ENCODE peak calls at places on chromosomes 4 and X, in nine cellular contexts. K, E, Y, M, U, J, X, N and C are unnamed samples.

GRCh38 chr4:87088188-87088587 is 132.2 kb downstream of the KLHL8 start:
- DNase-seq in X (no peak), J (peak; percentile 46), Y (no peak), N (no peak), K (no peak), M (no peak), E (no peak), U (no peak), C (no peak)

GRCh38 chr4:6502747-6503465 is 30.5 kb upstream of the PPP2R2C start:
- DNase-seq in Y (no peak), U (no peak), M (no peak), K (no peak), X (no peak), E (no peak), J (no peak), N (no peak), C (no peak)

GRCh38 chr4:3013323-3013722 is 50.0 kb downstream of the GRK4 start:
- DNase-seq in E (no peak), U (no peak), N (peak; percentile 28), M (no peak), X (no peak), Y (no peak), J (no peak), K (no peak), C (no peak)

GRCh38 chr4:156933633-156934258 is 37.9 kb downstream of the PDGFC start:
- DNase-seq in M (no peak), X (peak; percentile 95), N (no peak), K (no peak), U (no peak), E (no peak), J (no peak), Y (no peak), C (no peak)

GRCh38 chrX:110435191-110435590 is 76.5 kb downstream of the RTL9 start:
- DNase-seq in M (no peak), J (no peak), U (no peak), N (no peak), Y (no peak), X (no peak), E (no peak), K (no peak), C (no peak)

GRCh38 chr4:153771058-153771457 is 11.2 kb upstream of the RNF175 start:
- DNase-seq in Y (no peak), N (no peak), U (no peak), K (no peak), X (no peak), M (no peak), E (no peak), J (peak; percentile 46), C (no peak)

GRCh38 chr4:185399466-185399865 is 2.8 kb downstream of the ANKRD37 start:
- DNase-seq in E (no peak), U (no peak), M (no peak), J (no peak), N (no peak), K (no peak), Y (no peak), X (no peak), C (no peak)

GRCh38 chr4:26218677-26219181 is 102.1 kb upstream of the RBPJ start:
- DNase-seq in M (no peak), U (no peak), K (no peak), X (no peak), J (peak; percentile 73), E (no peak), Y (no peak), N (no peak), C (no peak)

GRCh38 chrX:94058728-94059382 is 384.8 kb downstream of the FAM133A start:
- DNase-seq in N (no peak), E (no peak), U (no peak), J (peak; percentile 5), Y (no peak), K (no peak), M (no peak), X (no peak), C (no peak)

GRCh38 chr4:164345756-164346155 is 408.2 kb upstream of the SMIM31 start:
- DNase-seq in N (no peak), M (no peak), K (no peak), J (no peak), Y (no peak), X (peak; percentile 11), U (no peak), E (no peak), C (no peak)

GRCh38 chrX:42714981-42715688 is 62.8 kb downstream of the PPP1R2C start:
- DNase-seq in K (no peak), U (no peak), J (no peak), Y (no peak), E (no peak), N (peak; percentile 60), M (peak; percentile 62), X (no peak), C (no peak)

GRCh38 chrX:23742174-23742692 is 843 bp downstream of the ACOT9 start:
- DNase-seq in K (no peak), E (no peak), X (peak; percentile 74), N (peak; percentile 64), J (peak; percentile 42), Y (no peak), M (no peak), U (peak; percentile 51), C (peak; percentile 7)
- TF ChIP-seq POLR2A in K (no peak), E (no peak), X (peak; percentile 83), N (no peak), J (no peak), Y (no peak), M (no peak), U (peak; percentile 22), C (no peak)

GRCh38 chr4:42293967-42294822 is 103.1 kb upstream of the SHISA3 start:
- DNase-seq in E (no peak), X (no peak), N (no peak), Y (no peak), U (no peak), J (no peak), K (no peak), M (no peak), C (no peak)

GRCh38 chr4:42296196-42296595 is 101.1 kb upstream of the SHISA3 start:
- DNase-seq in N (no peak), U (no peak), Y (no peak), J (no peak), M (no peak), K (no peak), X (no peak), E (no peak), C (no peak)
- TF ChIP-seq POLR2A in N (no peak), U (no peak), Y (no peak), J (no peak), M (no peak), K (no peak), X (no peak), E (no peak), C (no peak)

DNA sequence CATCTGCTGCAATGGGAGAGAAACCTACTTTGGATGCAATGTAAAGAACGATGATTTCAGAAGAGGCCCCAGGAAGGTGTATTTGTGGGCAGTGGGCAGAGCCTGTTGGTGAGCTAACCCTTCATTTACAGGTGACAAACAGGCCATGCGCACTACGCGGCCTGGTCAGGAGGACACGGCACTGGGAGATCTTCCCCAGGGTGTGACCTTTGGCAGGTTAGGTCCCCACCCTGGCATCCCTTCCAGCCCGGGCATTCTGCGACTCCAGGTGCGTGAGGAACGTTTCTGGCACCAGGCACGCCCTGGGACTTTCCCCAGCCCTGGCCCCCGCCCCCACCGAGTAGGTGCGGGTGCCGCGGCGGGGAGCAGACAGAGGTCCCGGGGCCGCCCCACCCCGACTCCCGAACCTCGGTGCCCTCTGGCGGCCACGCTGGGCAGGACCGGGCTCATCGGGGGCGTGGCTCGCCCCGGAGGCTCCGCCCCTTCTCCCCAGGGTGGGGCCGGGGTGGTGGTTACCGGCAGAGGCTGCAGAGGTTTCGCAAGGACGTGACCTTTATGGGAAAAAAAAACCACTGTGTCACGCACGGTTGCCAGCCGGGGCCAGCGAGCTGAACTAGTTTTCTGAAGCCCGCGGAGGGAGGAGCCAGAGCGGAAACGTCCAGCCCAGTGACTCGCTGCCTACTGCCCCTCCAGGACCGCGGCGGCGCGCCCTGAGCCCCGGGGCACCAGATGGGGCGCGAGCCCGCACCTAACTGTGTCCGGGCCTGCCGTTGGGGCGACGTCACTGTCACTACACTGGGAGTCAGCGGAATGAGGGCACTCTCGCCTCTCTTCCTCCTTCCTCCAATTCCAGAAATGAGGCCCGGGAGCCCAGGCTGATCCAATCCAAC is 5.0 kb upstream of the NYX start:
- DNase-seq in N (peak; percentile 93), J (peak; percentile 94), K (peak; percentile 53), X (peak; percentile 55), E (peak; percentile 96), U (peak; percentile 74), M (peak; percentile 92), Y (peak; percentile 24), C (peak; percentile 73)
- TF ChIP-seq POLR2A in N (peak; percentile 40), J (peak; percentile 41), K (no peak), X (no peak), E (no peak), U (no peak), M (peak; percentile 80), Y (no peak), C (peak; percentile 36)

GRCh38 chr4:124712417-124713212 is at the start of gene ANKRD50:
- DNase-seq in E (peak; percentile 94), J (peak; percentile 88), Y (peak; percentile 15), M (peak; percentile 92), K (peak; percentile 56), U (peak; percentile 92), X (peak; percentile 94), N (peak; percentile 94), C (peak; percentile 79)

GRCh38 chr4:124710911-124711310 is 1.6 kb downstream of the ANKRD50 start:
- DNase-seq in K (no peak), J (no peak), N (no peak), U (no peak), X (no peak), M (no peak), E (no peak), Y (no peak), C (no peak)

GRCh38 chr4:124713213-124713592 is 671 bp upstream of the ANKRD50 start:
- DNase-seq in N (peak; percentile 86), X (peak; percentile 79), M (peak; percentile 64), J (peak; percentile 76), Y (no peak), E (peak; percentile 81), K (no peak), U (peak; percentile 67), C (peak; percentile 35)

GRCh38 chr4:124710253-124710849 is 2.2 kb downstream of the ANKRD50 start:
- DNase-seq in E (no peak), U (no peak), J (peak; percentile 6), N (no peak), M (no peak), Y (no peak), K (no peak), X (peak; percentile 34), C (no peak)

DNA sequence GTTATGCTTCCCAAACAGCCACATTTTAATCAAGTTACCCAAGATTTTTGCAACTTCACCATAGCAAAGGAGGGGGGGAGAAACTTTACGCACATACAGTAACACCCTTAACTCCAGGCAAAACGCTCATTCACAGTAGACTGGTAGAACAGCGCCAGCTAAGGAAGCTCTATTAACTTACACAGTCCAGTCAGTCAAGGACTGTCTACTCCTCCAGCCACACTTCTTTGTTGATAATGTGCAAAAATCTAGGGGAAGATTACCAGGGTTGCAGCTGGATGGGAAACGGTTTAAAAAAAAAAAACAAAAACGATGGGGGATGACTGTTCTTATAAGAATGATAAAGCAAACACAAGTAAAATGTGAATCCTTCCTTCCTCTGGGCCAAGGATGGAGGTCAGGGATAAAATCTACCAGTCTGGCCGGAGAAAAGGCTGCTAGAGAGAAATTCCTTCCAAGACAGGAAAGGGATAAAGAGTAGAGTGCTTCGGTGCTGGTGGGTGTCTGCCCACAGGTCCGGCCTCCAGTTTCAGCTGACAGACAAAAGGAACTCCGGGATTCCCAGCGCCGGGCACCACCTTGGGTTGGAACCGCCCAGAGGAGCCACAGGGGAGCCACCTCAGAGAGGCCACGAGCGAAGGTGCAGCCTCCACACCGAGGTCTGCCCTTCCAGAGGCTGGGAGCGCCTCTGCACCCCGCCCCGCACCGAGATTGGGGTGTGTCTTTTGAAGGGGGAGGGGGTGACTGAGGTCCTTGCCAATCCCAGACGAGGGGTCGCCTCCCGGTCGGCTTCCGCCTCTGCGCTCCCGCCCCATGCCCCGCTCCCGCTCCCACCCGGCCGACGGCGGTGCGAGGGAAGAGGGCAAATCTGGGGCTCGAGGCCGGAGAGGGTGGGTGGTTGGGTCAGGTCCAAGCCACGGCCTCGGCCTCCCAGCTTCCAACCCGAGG is 789 bp downstream of the ANKRD50 start:
- DNase-seq in X (peak; percentile 79), N (peak; percentile 79), Y (peak; percentile 5), U (peak; percentile 38), K (peak; percentile 13), E (no peak), M (peak; percentile 66), J (peak; percentile 80), C (peak; percentile 57)
- TF ChIP-seq POLR2A in X (peak; percentile 39), N (no peak), Y (no peak), U (peak; percentile 4), K (no peak), E (no peak), M (peak; percentile 21), J (peak; percentile 16), C (no peak)